ENCODE peak calls at places on chromosomes 2 and 18, in five cellular contexts. C is GM12864, Z is astrocyte of the spinal cord, L is HFFc6, I is fibroblast of pulmonary artery. P is an unnamed sample.

GRCh38 chr2:97718942-97719341 is 5.6 kb downstream of the ZAP70 start:
- DNase-seq in L (no peak), Z (no peak), C (no peak), I (no peak), P (no peak)

GRCh38 chr2:44922776-44923175 is 18.7 kb upstream of the SIX3 start:
- DNase-seq in I (no peak), Z (no peak), L (no peak), C (no peak), P (no peak)

GRCh38 chr2:120485096-120485495 is 139.2 kb downstream of the INHBB start:
- DNase-seq in C (no peak), I (no peak), Z (no peak), L (no peak), P (no peak)

GRCh38 chr2:182894174-182894573 is 27.7 kb upstream of the FRZB start:
- DNase-seq in Z (peak), L (no peak), I (peak), C (no peak), P (no peak)

GRCh38 chr2:197191177-197191947 is 119.2 kb downstream of the ANKRD44 start:
- DNase-seq in L (peak), Z (peak), C (no peak), I (peak), P (peak)

GRCh38 chr2:191977754-191978153 is 130.9 kb upstream of the CAVIN2 start:
- DNase-seq in C (no peak), I (peak), Z (no peak), L (no peak), P (no peak)

GRCh38 chr2:208542465-208543041 is 136.0 kb downstream of the PTH2R start:
- DNase-seq in Z (no peak), C (no peak), I (no peak), L (no peak), P (no peak)

GRCh38 chr2:241882090-241882625 is 12.6 kb downstream of the RTP5 start:
- DNase-seq in C (peak), L (peak), I (no peak), Z (no peak), P (peak)

GRCh38 chr18:22683196-22683676 is 249.9 kb upstream of the RBBP8 start:
- DNase-seq in Z (peak), C (no peak), L (peak), I (peak), P (no peak)

GRCh38 chr2:221836091-221836490 is 264.0 kb upstream of the EPHA4 start:
- DNase-seq in I (no peak), L (no peak), C (no peak), Z (peak), P (no peak)

GRCh38 chr2:219304223-219304622 is 5.0 kb downstream of the PTPRN start:
- DNase-seq in C (no peak), I (no peak), Z (no peak), L (no peak), P (no peak)

GRCh38 chr2:197011777-197012641 is 85.5 kb upstream of the PGAP1 start:
- DNase-seq in C (no peak), L (peak), I (peak), Z (peak), P (peak)

GRCh38 chr2:45578056-45578843 is 32.8 kb downstream of the SRBD1 start:
- DNase-seq in I (peak), Z (peak), C (no peak), L (peak), P (peak)

GRCh38 chr2:26196683-26197418 is 24.0 kb downstream of the GAREM2 start:
- DNase-seq in I (no peak), Z (no peak), L (no peak), C (peak), P (peak)

GRCh38 chr2:223765221-223765775 is 72.1 kb downstream of the AP1S3 start:
- DNase-seq in Z (no peak), C (no peak), L (no peak), I (no peak), P (no peak)

GRCh38 chr18:55589625-55590291 is 1.8 kb upstream of the TCF4 start:
- DNase-seq in L (peak), I (peak), C (peak), Z (peak), P (peak)

GRCh38 chr2:167817908-167818307 is 429.5 kb downstream of the STK39 start:
- DNase-seq in L (no peak), I (no peak), Z (no peak), C (no peak), P (no peak)

GRCh38 chr2:156800065-156800556 is 363.9 kb downstream of the GPD2 start:
- DNase-seq in Z (no peak), I (no peak), L (no peak), C (no peak), P (no peak)

GRCh38 chr2:42793314-42794270 is 1.2 kb upstream of the HAAO start:
- DNase-seq in C (no peak), Z (no peak), I (peak), L (no peak), P (no peak)

GRCh38 chr18:41526046-41526445 is 429.0 kb upstream of the PIK3C3 start:
- DNase-seq in Z (no peak), C (no peak), I (no peak), L (no peak), P (no peak)

GRCh38 chr2:227815066-227815465 is 1.4 kb downstream of the CCL20 start:
- DNase-seq in L (no peak), C (no peak), Z (no peak), I (no peak), P (no peak)

GRCh38 chr2:227813229-227813561 is 447 bp upstream of the CCL20 start:
- DNase-seq in L (no peak), I (no peak), Z (no peak), C (no peak), P (no peak)

GRCh38 chr2:227812001-227812400 is 1.6 kb upstream of the CCL20 start:
- DNase-seq in C (no peak), Z (no peak), I (no peak), L (no peak), P (no peak)

GRCh38 chr2:227816507-227817274 is 3.0 kb downstream of the CCL20 start:
- DNase-seq in C (no peak), L (no peak), Z (peak), I (peak), P (no peak)

DNA sequence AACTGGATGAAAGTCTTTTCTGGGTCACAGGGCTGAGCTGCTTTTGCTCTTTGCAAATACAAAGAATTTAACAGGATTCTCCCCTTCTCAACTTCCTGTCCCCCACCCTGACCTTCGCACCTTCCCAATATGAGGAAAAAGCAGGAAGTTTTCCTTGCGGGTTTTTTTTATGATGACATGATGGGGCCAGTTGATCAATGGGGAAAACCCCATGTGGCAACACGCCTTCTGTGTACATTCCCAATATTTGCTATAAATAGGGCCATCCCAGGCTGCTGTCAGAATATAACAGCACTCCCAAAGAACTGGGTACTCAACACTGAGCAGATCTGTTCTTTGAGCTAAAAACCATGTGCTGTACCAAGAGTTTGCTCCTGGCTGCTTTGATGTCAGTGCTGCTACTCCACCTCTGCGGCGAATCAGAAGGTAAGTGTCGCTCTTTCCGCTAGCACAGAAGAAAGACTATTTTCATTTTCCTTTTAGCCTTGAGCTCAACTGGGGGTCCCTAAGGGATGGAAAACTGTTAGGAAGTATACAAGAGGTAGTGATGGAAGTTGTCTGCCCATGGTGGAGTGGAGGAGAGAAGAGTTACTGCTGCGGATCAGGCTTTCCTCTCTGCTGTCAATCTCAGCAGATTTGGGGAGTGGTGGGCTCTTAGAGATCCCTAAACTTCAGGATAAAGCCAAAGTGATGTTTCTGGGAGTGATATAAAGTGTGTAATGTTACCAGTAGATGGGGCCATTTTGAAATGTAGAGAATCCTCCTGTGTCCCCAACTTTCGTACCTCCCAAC is at the start of gene CCL20:
- DNase-seq in L (no peak), Z (no peak), C (no peak), I (no peak), P (no peak)
- TF ChIP-seq CTCF in L (peak), Z (no peak), C (no peak), I (no peak), P (no peak)

GRCh38 chr2:225797394-225797793 is 397.9 kb downstream of the NYAP2 start:
- DNase-seq in L (no peak), Z (no peak), C (no peak), I (peak), P (no peak)
- TF ChIP-seq CTCF in L (no peak), Z (no peak), C (no peak), I (peak), P (no peak)

GRCh38 chr2:134489732-134490384 is 228.9 kb downstream of the TMEM163 start:
- DNase-seq in Z (no peak), I (no peak), L (no peak), C (no peak), P (no peak)

GRCh38 chr2:134493797-134494196 is 225.0 kb downstream of the TMEM163 start:
- DNase-seq in Z (no peak), C (no peak), I (no peak), L (no peak), P (no peak)

GRCh38 chr2:134490535-134490934 is 228.3 kb downstream of the TMEM163 start:
- DNase-seq in L (no peak), Z (no peak), C (no peak), I (no peak), P (no peak)

GRCh38 chr2:134491022-134491421 is 227.8 kb downstream of the TMEM163 start:
- DNase-seq in I (no peak), L (no peak), Z (no peak), C (no peak), P (no peak)

GRCh38 chr2:134491796-134492441 is 226.9 kb downstream of the TMEM163 start:
- DNase-seq in I (no peak), Z (no peak), L (no peak), C (no peak), P (no peak)
- TF ChIP-seq CTCF in I (no peak), Z (no peak), L (no peak), C (no peak), P (no peak)

GRCh38 chr2:109218792-109219126 is 89.8 kb downstream of the SH3RF3 start:
- DNase-seq in L (no peak), I (no peak), C (no peak), Z (no peak), P (no peak)

GRCh38 chr2:109222825-109223471 is 93.9 kb downstream of the SH3RF3 start:
- DNase-seq in C (no peak), L (no peak), Z (no peak), I (no peak), P (no peak)

GRCh38 chr2:109223490-109223889 is 94.5 kb downstream of the SH3RF3 start:
- DNase-seq in I (no peak), Z (no peak), L (no peak), C (no peak), P (no peak)

GRCh38 chr2:109225170-109225775 is 96.3 kb downstream of the SH3RF3 start:
- DNase-seq in C (no peak), Z (no peak), I (no peak), L (no peak), P (no peak)

DNA sequence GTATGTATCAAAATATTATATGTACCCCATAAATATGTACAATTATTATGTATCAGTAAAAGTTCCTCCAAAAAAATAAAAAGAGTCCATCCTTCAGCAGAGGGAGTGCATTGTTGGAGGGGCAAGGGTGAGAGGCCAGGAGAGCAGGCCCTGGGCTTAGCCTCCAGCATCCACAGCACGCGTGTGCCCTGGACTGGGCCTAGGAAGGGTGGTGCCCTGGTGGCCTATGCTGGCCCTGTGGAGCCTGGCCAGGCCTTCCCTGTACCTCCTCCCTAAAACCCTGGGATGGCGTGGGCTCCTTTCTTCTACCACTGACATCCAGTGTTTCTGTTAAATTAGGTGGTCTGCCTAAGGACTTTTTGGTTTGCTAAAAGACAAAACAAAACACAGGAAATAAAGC is 93.4 kb downstream of the SH3RF3 start:
- DNase-seq in C (no peak), Z (no peak), L (no peak), I (no peak), P (no peak)
- TF ChIP-seq CTCF in C (no peak), Z (no peak), L (no peak), I (no peak), P (no peak)

DNA sequence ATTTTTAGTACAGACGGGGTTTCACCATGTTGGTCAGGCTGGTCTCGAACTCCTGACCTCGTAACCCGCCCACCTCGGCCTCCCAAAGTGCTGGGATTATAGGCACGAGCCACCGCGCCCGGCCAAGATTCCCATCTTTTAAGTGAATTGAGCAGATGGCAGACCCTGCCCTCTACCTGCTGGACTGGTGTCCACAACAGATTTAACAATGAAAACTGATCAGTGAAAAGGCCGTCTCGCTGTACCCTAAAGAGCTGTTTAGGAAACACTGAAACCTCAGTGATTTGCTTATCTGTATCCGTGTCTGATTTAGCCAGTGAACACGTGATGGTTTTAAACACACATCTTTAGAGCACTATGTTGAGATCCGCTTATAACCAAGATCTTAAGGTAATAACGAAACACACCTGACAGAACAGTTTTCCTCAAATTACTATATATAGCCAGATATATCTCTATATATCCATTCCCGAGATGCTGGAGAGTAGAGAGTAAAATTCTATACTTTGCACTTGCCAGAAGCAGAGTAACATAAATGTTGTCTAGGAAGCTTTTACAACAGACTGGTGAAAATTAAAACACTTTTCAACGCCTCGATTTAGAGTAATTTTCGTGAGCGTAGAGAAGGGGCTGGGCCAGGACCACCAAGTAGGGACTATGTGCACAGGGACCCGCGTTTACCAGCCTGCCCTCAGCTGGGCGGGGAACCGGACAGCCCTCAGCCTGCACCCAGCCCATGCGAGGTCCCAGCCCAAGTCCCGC is 593 bp downstream of the FAM161A start:
- DNase-seq in C (peak), I (peak), L (no peak), Z (no peak), P (peak)
- TF ChIP-seq CTCF in C (no peak), I (no peak), L (no peak), Z (peak), P (no peak)

DNA sequence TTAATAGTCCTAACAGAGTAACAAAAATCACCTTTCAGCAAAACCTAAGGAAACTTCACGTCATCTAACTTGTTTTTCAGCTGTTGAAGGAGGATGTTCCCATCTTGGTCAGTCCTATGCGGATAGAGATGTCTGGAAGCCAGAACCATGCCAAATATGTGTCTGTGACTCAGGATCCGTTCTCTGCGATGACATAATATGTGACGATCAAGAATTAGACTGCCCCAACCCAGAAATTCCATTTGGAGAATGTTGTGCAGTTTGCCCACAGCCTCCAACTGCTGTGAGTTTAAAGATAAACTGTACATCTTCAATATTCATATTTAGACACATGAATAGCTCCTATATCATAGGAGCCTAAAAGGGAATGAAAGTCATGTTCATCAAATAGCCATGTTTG is 10.5 kb downstream of the COL3A1 start:
- DNase-seq in L (peak), I (peak), Z (peak), C (no peak), P (no peak)
- TF ChIP-seq CTCF in L (no peak), I (no peak), Z (no peak), C (no peak), P (no peak)

DNA sequence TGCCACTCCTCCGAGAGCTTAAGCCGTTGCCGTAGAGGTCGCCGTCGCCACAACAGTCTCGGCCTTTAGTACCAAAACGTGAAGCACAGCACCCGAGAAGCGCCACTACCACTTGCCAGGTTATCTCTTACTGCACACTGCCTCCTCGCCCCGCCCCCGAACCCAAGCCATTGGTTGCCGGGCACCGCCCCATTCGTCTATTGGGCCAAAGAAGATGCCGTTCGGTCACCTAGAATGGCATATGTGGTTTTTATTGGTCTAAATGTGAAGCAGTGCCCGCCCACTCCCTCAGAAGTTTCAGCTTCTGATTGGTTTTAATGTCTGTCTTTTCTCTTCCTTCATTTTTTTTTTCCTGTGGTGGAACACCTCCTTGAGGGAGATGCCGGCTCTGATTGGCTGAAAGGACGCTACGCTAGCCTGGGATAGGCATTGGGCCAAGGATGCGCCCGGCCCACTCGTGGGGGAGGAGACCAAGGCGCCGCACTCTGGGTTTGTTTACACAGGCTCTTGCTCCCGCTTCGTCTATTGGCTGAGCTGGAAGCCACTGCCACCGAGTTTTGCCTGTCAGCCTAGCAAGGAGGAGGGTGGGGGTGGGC is at the start of gene PAIP2B:
- DNase-seq in L (peak), I (peak), Z (peak), C (peak), P (peak)
- TF ChIP-seq CTCF in L (no peak), I (no peak), Z (no peak), C (no peak), P (no peak)

DNA sequence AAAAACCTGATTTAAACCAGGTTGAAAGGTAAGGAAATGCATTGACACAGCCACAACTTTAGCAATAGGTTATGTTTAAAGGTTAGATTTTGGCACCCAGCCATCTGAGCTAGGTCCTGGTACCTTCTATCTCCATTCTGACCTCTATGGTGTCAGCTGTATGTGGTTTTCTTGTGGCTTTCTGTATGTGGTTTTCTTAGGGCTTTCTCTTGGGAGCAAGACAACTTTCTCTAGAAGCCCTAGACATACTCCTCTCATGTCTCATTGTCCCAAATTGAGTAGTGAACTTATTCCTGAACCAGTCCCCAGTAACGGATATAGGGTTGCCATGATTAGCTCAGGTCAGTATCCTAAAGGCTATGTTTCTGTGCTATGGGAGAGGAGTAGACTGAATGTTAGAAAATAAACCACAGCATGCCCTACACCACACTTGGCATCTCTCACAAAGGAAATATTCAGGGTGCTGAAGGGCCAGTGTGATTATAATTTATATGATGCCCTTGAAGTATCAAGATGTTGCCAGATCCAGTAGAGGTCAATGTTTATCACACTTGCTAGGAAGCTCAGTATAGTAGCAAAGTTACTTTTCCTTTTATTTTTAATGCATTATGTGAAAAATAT is 176.1 kb downstream of the CAPN13 start:
- DNase-seq in C (peak), Z (peak), L (no peak), I (no peak), P (no peak)
- TF ChIP-seq CTCF in C (no peak), Z (no peak), L (no peak), I (no peak), P (no peak)

DNA sequence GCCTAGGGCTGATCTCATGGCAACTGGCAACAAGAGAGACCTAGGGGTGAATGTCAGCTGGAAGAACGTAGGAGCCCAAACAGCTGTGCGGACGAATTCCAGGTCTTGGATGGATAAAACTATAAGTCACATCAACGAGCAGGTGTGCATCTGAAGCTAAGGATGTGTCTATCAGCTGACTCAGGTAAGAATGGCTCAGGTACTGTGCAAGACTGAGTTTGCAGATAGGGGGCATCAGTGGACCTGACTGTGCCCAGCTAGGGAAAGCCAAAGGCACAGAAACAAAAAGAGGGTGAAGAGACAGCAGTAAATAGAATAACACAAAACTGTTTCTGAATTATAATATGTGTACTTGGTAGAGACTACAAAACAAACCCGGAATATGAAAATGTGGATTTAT is 357.3 kb downstream of the ZEB2 start:
- DNase-seq in L (no peak), C (peak), Z (no peak), I (no peak), P (peak)
- TF ChIP-seq CTCF in L (peak), C (peak), Z (peak), I (peak), P (peak)